ENCODE peak calls at places on chromosome 4, in nine cellular contexts. E is fibroblast of the conjunctiva; X is NCI-H1930; C is hypothalamus; S is effector CD4-positive, alpha-beta T cell; M is GM03348; V is RCC 7860; P is NCI-H2029; D is RWPE1. L is an unnamed sample.

GRCh38 chr4:98530572-98530971 is 127.8 kb downstream of the TSPAN5 start:
- DNase-seq in E (no peak), X (no peak), C (no peak), S (no peak), M (no peak), V (no peak), P (no peak), D (no peak), L (no peak)

GRCh38 chr4:156767911-156768415 is 203.6 kb downstream of the PDGFC start:
- DNase-seq in E (no peak), X (no peak), C (no peak), S (no peak), M (no peak), V (no peak), P (no peak), D (no peak), L (no peak)

GRCh38 chr4:118729287-118730286 is 44.4 kb downstream of the METTL14 start:
- DNase-seq in E (no peak), X (no peak), C (no peak), S (no peak), M (peak), V (no peak), P (no peak), D (no peak), L (no peak)

GRCh38 chr4:75154994-75155393 is 222.1 kb downstream of the PARM1 start:
- DNase-seq in E (no peak), X (no peak), C (no peak), S (no peak), M (no peak), V (no peak), P (no peak), D (no peak), L (no peak)

GRCh38 chr4:154779362-154779947 is 1.6 kb upstream of the RBM46 start:
- DNase-seq in E (peak), X (no peak), C (no peak), S (no peak), M (peak), V (no peak), P (no peak), D (peak), L (no peak)

GRCh38 chr4:25310825-25311210 is 1.8 kb upstream of the ZCCHC4 start:
- DNase-seq in E (no peak), X (no peak), C (no peak), S (no peak), M (no peak), V (no peak), P (no peak), D (no peak), L (no peak)

GRCh38 chr4:173013232-173013932 is 155.2 kb upstream of the GALNT7 start:
- DNase-seq in E (no peak), X (peak), C (no peak), S (peak), M (peak), V (peak), P (no peak), D (peak), L (no peak)

GRCh38 chr4:10120943-10121567 is 4.5 kb upstream of the WDR1 start:
- DNase-seq in E (no peak), X (no peak), C (no peak), S (no peak), M (no peak), V (no peak), P (no peak), D (no peak), L (no peak)

GRCh38 chr4:148026022-148026421 is 294.1 kb downstream of the ARHGAP10 start:
- DNase-seq in E (peak), X (no peak), C (no peak), S (no peak), M (peak), V (no peak), P (no peak), D (no peak), L (no peak)

GRCh38 chr4:866761-867390 is 40.9 kb upstream of the CPLX1 start:
- DNase-seq in E (no peak), X (no peak), C (no peak), S (no peak), M (no peak), V (no peak), P (no peak), D (peak), L (no peak)

GRCh38 chr4:183192566-183192965 is 93.5 kb downstream of the WWC2 start:
- DNase-seq in E (no peak), X (no peak), C (no peak), S (no peak), M (no peak), V (no peak), P (no peak), D (no peak), L (no peak)

GRCh38 chr4:85406185-85406584 is 68.8 kb upstream of the ARHGAP24 start:
- DNase-seq in E (no peak), X (no peak), C (no peak), S (no peak), M (no peak), V (no peak), P (no peak), D (no peak), L (no peak)

GRCh38 chr4:129144755-129145206 is 48.8 kb downstream of the C4orf33 start:
- DNase-seq in E (no peak), X (no peak), C (no peak), S (no peak), M (no peak), V (no peak), P (no peak), D (no peak), L (no peak)

GRCh38 chr4:142909908-142910307 is 63.8 kb upstream of the INPP4B start:
- DNase-seq in E (no peak), X (no peak), C (no peak), S (no peak), M (no peak), V (no peak), P (no peak), D (no peak), L (no peak)

L was measured in GM12892.